ENCODE peak calls at places on chromosome 2, in ten cellular contexts. Q is AML-193; C is iPS DF 19.7; M is NAMALWA; E is hepatic stellate cell; S is fibroblast of the aortic adventitia; U is lower lobe of right lung; B is bronchial epithelial cell; K is stimulated activated CD8-positive, alpha-beta memory T cell treated with anti-CD3 and anti-CD28 coated beads, Interleukin-15, amount 100 ng/mL, for 24 hours; Y is activated T-cell treated with anti-CD3 and anti-CD28 coated beads, Interleukin-2, amount 50 U/mL, for 24 hours. T is an unnamed sample.

GRCh38 chr2:112891333-112891950 is 19.5 kb upstream of the IL37 start:
- DNase-seq in E (no peak), M (no peak), U (no peak), Q (no peak), S (no peak), B (peak), Y (no peak), C (no peak), K (no peak), T (no peak)

GRCh38 chr2:228838819-228839218 is 432.3 kb downstream of the PID1 start:
- DNase-seq in Y (no peak), Q (no peak), M (no peak), B (no peak), U (no peak), C (no peak), K (no peak), S (no peak), E (no peak), T (no peak)

GRCh38 chr2:146392191-146392590 is 1452.6 kb upstream of the ACVR2A start:
- DNase-seq in M (no peak), U (no peak), E (no peak), S (no peak), K (no peak), Q (no peak), B (peak), C (no peak), Y (no peak), T (no peak)

GRCh38 chr2:70978388-70979357 is at the start of gene ANKRD53:
- DNase-seq in E (peak), M (no peak), B (peak), U (peak), Y (peak), K (no peak), C (no peak), Q (no peak), S (no peak), T (no peak)

GRCh38 chr2:26001743-26002341 is 19.5 kb upstream of the KIF3C start:
- DNase-seq in M (no peak), E (no peak), U (peak), C (no peak), Y (no peak), K (no peak), S (peak), B (no peak), Q (peak), T (no peak)

GRCh38 chr2:47040662-47041061 is 114.4 kb downstream of the STPG4 start:
- DNase-seq in M (no peak), U (no peak), Q (no peak), Y (no peak), C (no peak), B (no peak), S (no peak), E (no peak), K (no peak), T (no peak)

GRCh38 chr2:240302041-240302440 is 133.4 kb upstream of the GPC1 start:
- DNase-seq in C (no peak), E (no peak), U (no peak), Y (no peak), K (no peak), Q (no peak), B (no peak), S (no peak), M (no peak), T (no peak)

GRCh38 chr2:127083819-127084503 is 23.0 kb downstream of the BIN1 start:
- DNase-seq in M (no peak), B (peak), E (peak), Q (no peak), K (no peak), U (peak), Y (no peak), C (no peak), S (peak), T (no peak)

GRCh38 chr2:85096616-85097015 is 36.6 kb upstream of the TCF7L1 start:
- DNase-seq in M (no peak), E (no peak), Y (no peak), Q (no peak), C (no peak), S (no peak), B (no peak), U (no peak), K (no peak), T (no peak)

GRCh38 chr2:109060496-109060895 is 68.5 kb upstream of the SH3RF3 start:
- DNase-seq in E (no peak), M (no peak), C (no peak), B (no peak), Q (no peak), S (no peak), K (no peak), U (no peak), Y (no peak), T (no peak)

GRCh38 chr2:144430722-144431163 is 89.2 kb downstream of the ZEB2 start:
- DNase-seq in Q (no peak), Y (no peak), C (no peak), E (no peak), B (no peak), M (peak), S (peak), K (no peak), U (no peak), T (no peak)

GRCh38 chr2:180570864-180571263 is 409.5 kb upstream of the UBE2E3 start:
- DNase-seq in B (no peak), Y (no peak), K (no peak), Q (no peak), M (no peak), S (no peak), U (no peak), C (no peak), E (no peak), T (no peak)

GRCh38 chr2:3445891-3446290 is 66.4 kb downstream of the TRAPPC12 start:
- DNase-seq in B (no peak), C (no peak), U (no peak), Q (no peak), S (no peak), K (no peak), E (no peak), M (no peak), Y (no peak), T (no peak)

GRCh38 chr2:122003196-122003595 is 247.7 kb downstream of the TSN start:
- DNase-seq in B (no peak), U (no peak), E (no peak), K (no peak), Y (no peak), C (no peak), M (no peak), Q (no peak), S (no peak), T (no peak)

GRCh38 chr2:85768713-85769112 is 14.9 kb downstream of the ATOH8 start:
- DNase-seq in U (no peak), K (no peak), Y (no peak), C (no peak), Q (no peak), E (peak), B (no peak), M (no peak), S (peak), T (no peak)

GRCh38 chr2:85811173-85811849 is 57.5 kb downstream of the ATOH8 start:
- DNase-seq in C (no peak), S (peak), Y (peak), B (peak), Q (no peak), M (no peak), U (no peak), E (no peak), K (no peak), T (no peak)